ENCODE peak calls at places on chromosomes 16 and 17, in four cellular contexts. One of them, this sample, is unnamed.

GRCh38 chr16:61721561-61721960 is 314.7 kb downstream of the CDH8 start:
- DNase-seq in ACHN: no peak
- DNase-seq in right cardiac atrium: no peak
- DNase-seq in hippocampal formation: no peak
- DNase-seq in this sample: no peak

GRCh38 chr16:49755291-49755611 is 100.7 kb downstream of the ZNF423 start:
- DNase-seq in ACHN: peak
- DNase-seq in right cardiac atrium: no peak
- DNase-seq in hippocampal formation: peak
- DNase-seq in this sample: peak

GRCh38 chr16:4293822-4294457 is 21.1 kb upstream of the TFAP4 start:
- DNase-seq in ACHN: no peak
- DNase-seq in right cardiac atrium: peak
- DNase-seq in hippocampal formation: no peak
- DNase-seq in this sample: no peak

GRCh38 chr16:47258874-47259461 is 115.2 kb upstream of the NETO2 start:
- DNase-seq in ACHN: peak
- DNase-seq in right cardiac atrium: no peak
- DNase-seq in hippocampal formation: no peak
- DNase-seq in this sample: peak

GRCh38 chr17:7220593-7221280 is 999 bp downstream of the ACADVL start:
- DNase-seq in ACHN: peak
- DNase-seq in right cardiac atrium: peak
- DNase-seq in hippocampal formation: no peak
- DNase-seq in this sample: peak

GRCh38 chr16:9053006-9053601 is 38.3 kb upstream of the HAPSTR1 start:
- DNase-seq in ACHN: no peak
- DNase-seq in right cardiac atrium: peak
- DNase-seq in hippocampal formation: no peak
- DNase-seq in this sample: peak

GRCh38 chr16:9970796-9971195 is 211.4 kb downstream of the GRIN2A start:
- DNase-seq in ACHN: no peak
- DNase-seq in right cardiac atrium: no peak
- DNase-seq in hippocampal formation: peak
- DNase-seq in this sample: no peak

GRCh38 chr17:31068291-31068690 is 26.5 kb upstream of the NF1 start:
- DNase-seq in ACHN: peak
- DNase-seq in right cardiac atrium: no peak
- DNase-seq in hippocampal formation: no peak
- DNase-seq in this sample: peak

GRCh38 chr17:66152756-66153155 is 39.2 kb downstream of the CEP112 start:
- DNase-seq in ACHN: no peak
- DNase-seq in right cardiac atrium: no peak
- DNase-seq in hippocampal formation: no peak
- DNase-seq in this sample: no peak

GRCh38 chr16:84477661-84478060 is 26.8 kb downstream of the MEAK7 start:
- DNase-seq in ACHN: no peak
- DNase-seq in right cardiac atrium: no peak
- DNase-seq in hippocampal formation: no peak
- DNase-seq in this sample: no peak

GRCh38 chr17:31130286-31131224 is 35.8 kb downstream of the NF1 start:
- DNase-seq in ACHN: no peak
- DNase-seq in right cardiac atrium: peak
- DNase-seq in hippocampal formation: no peak
- DNase-seq in this sample: no peak

GRCh38 chr17:40694584-40694983 is 9.0 kb downstream of the KRT24 start:
- DNase-seq in ACHN: no peak
- DNase-seq in right cardiac atrium: no peak
- DNase-seq in hippocampal formation: no peak
- DNase-seq in this sample: no peak

GRCh38 chr17:28908640-28909098 is 5.8 kb upstream of the DHRS13 start:
- DNase-seq in ACHN: no peak
- DNase-seq in right cardiac atrium: peak
- DNase-seq in hippocampal formation: no peak
- DNase-seq in this sample: no peak

GRCh38 chr17:44219636-44220210 is at the start of gene UBTF:
- DNase-seq in ACHN: peak
- DNase-seq in right cardiac atrium: peak
- DNase-seq in hippocampal formation: peak
- DNase-seq in this sample: peak

GRCh38 chr17:16933317-16934132 is 38.4 kb downstream of the TNFRSF13B start:
- DNase-seq in ACHN: no peak
- DNase-seq in right cardiac atrium: no peak
- DNase-seq in hippocampal formation: no peak
- DNase-seq in this sample: no peak

GRCh38 chr17:3400008-3400407 is 1.8 kb upstream of the OR1E1 start:
- DNase-seq in ACHN: no peak
- DNase-seq in right cardiac atrium: no peak
- DNase-seq in hippocampal formation: no peak
- DNase-seq in this sample: no peak

GRCh38 chr17:74354123-74354522 is 7.5 kb downstream of the BTBD17 start:
- DNase-seq in ACHN: no peak
- DNase-seq in right cardiac atrium: peak
- DNase-seq in hippocampal formation: no peak
- DNase-seq in this sample: peak

GRCh38 chr17:50613596-50613995 is 21.1 kb upstream of the ABCC3 start:
- DNase-seq in ACHN: no peak
- DNase-seq in right cardiac atrium: no peak
- DNase-seq in hippocampal formation: no peak
- DNase-seq in this sample: no peak

GRCh38 chr17:71959129-71959528 is 161.7 kb upstream of the SOX9 start:
- DNase-seq in ACHN: peak
- DNase-seq in right cardiac atrium: no peak
- DNase-seq in hippocampal formation: no peak
- DNase-seq in this sample: no peak

GRCh38 chr16:27174007-27174406 is 29.3 kb upstream of the KDM8 start:
- DNase-seq in ACHN: no peak
- DNase-seq in right cardiac atrium: no peak
- DNase-seq in hippocampal formation: no peak
- DNase-seq in this sample: no peak

GRCh38 chr17:75881678-75882454 is 3.5 kb upstream of the TRIM47 start:
- DNase-seq in ACHN: no peak
- DNase-seq in right cardiac atrium: no peak
- DNase-seq in hippocampal formation: no peak
- DNase-seq in this sample: no peak

GRCh38 chr16:66511615-66512500 is 38.1 kb downstream of the TK2 start:
- DNase-seq in ACHN: peak
- DNase-seq in right cardiac atrium: no peak
- DNase-seq in hippocampal formation: no peak
- DNase-seq in this sample: no peak

GRCh38 chr17:68835061-68835460 is 120.1 kb downstream of the ABCA8 start:
- DNase-seq in ACHN: no peak
- DNase-seq in right cardiac atrium: no peak
- DNase-seq in hippocampal formation: no peak
- DNase-seq in this sample: no peak

GRCh38 chr16:68384293-68385255 is 63.7 kb downstream of the SMPD3 start:
- DNase-seq in ACHN: no peak
- DNase-seq in right cardiac atrium: no peak
- DNase-seq in hippocampal formation: no peak
- DNase-seq in this sample: no peak

GRCh38 chr17:15965510-15965909 is 20.6 kb downstream of the ADORA2B start:
- DNase-seq in ACHN: no peak
- DNase-seq in right cardiac atrium: no peak
- DNase-seq in hippocampal formation: no peak
- DNase-seq in this sample: no peak

GRCh38 chr17:72504783-72505182 is 384.0 kb downstream of the SOX9 start:
- DNase-seq in ACHN: no peak
- DNase-seq in right cardiac atrium: no peak
- DNase-seq in hippocampal formation: no peak
- DNase-seq in this sample: no peak

GRCh38 chr17:50841949-50842354 is 6.6 kb downstream of the WFIKKN2 start:
- DNase-seq in ACHN: peak
- DNase-seq in right cardiac atrium: peak
- DNase-seq in hippocampal formation: peak
- DNase-seq in this sample: peak

GRCh38 chr17:17075037-17075755 is 32.9 kb downstream of the MPRIP start:
- DNase-seq in ACHN: no peak
- DNase-seq in right cardiac atrium: no peak
- DNase-seq in hippocampal formation: no peak
- DNase-seq in this sample: no peak

GRCh38 chr17:43224146-43224705 is 4.2 kb downstream of the CCDC200 start:
- DNase-seq in ACHN: no peak
- DNase-seq in right cardiac atrium: no peak
- DNase-seq in hippocampal formation: no peak
- DNase-seq in this sample: no peak

GRCh38 chr16:84055366-84055765 is 12.8 kb upstream of the SLC38A8 start:
- DNase-seq in ACHN: no peak
- DNase-seq in right cardiac atrium: peak
- DNase-seq in hippocampal formation: no peak
- DNase-seq in this sample: no peak

GRCh38 chr17:50127661-50128361 is 2.1 kb downstream of the SAMD14 start:
- DNase-seq in ACHN: no peak
- DNase-seq in right cardiac atrium: no peak
- DNase-seq in hippocampal formation: no peak
- DNase-seq in this sample: no peak

GRCh38 chr17:67218385-67218950 is 26.5 kb downstream of the HELZ start:
- DNase-seq in ACHN: peak
- DNase-seq in right cardiac atrium: no peak
- DNase-seq in hippocampal formation: no peak
- DNase-seq in this sample: no peak

GRCh38 chr17:79970576-79971068 is 65.0 kb downstream of the TBC1D16 start:
- DNase-seq in ACHN: peak
- DNase-seq in right cardiac atrium: no peak
- DNase-seq in hippocampal formation: peak
- DNase-seq in this sample: peak

GRCh38 chr17:75864448-75864871 is 9.3 kb upstream of the WBP2 start:
- DNase-seq in ACHN: no peak
- DNase-seq in right cardiac atrium: peak
- DNase-seq in hippocampal formation: no peak
- DNase-seq in this sample: no peak

GRCh38 chr17:43939886-43940285 is 2.4 kb downstream of the PPY start:
- DNase-seq in ACHN: no peak
- DNase-seq in right cardiac atrium: no peak
- DNase-seq in hippocampal formation: no peak
- DNase-seq in this sample: no peak

GRCh38 chr17:77842148-77842905 is 116.2 kb upstream of the TNRC6C start:
- DNase-seq in ACHN: peak
- DNase-seq in right cardiac atrium: no peak
- DNase-seq in hippocampal formation: no peak
- DNase-seq in this sample: no peak

This sample was measured in HAP-1.